ENCODE peak calls at places on chromosome 11, in eight cellular contexts. One of them, this sample, is unnamed.

GRCh38 chr11:64619811-64620285 is 28.8 kb downstream of the SLC22A12 start:
- DNase-seq in mesothelial cell of epicardium: peak; percentile 46
- DNase-seq in uterus: peak; percentile 86
- DNase-seq in dorsolateral prefrontal cortex: peak; percentile 42
- DNase-seq in HFFc6: peak; percentile 35
- DNase-seq in A673: peak; percentile 63
- DNase-seq in AG10803: peak; percentile 8
- DNase-seq in cardiac muscle cell: peak; percentile 57
- DNase-seq in this sample: no peak

GRCh38 chr11:94557992-94558391 is 9.2 kb upstream of the PIWIL4 start:
- DNase-seq in mesothelial cell of epicardium: no peak
- DNase-seq in uterus: no peak
- DNase-seq in dorsolateral prefrontal cortex: no peak
- DNase-seq in HFFc6: peak; percentile 13
- DNase-seq in A673: no peak
- DNase-seq in AG10803: peak; percentile 72
- DNase-seq in cardiac muscle cell: no peak
- DNase-seq in this sample: no peak

GRCh38 chr11:128501576-128502549 is 85.5 kb downstream of the ETS1 start:
- DNase-seq in mesothelial cell of epicardium: no peak
- DNase-seq in uterus: no peak
- DNase-seq in dorsolateral prefrontal cortex: peak; percentile 51
- DNase-seq in HFFc6: peak; percentile 80
- DNase-seq in A673: no peak
- DNase-seq in AG10803: peak; percentile 87
- DNase-seq in cardiac muscle cell: no peak
- DNase-seq in this sample: no peak

GRCh38 chr11:100550298-100550697 is 136.8 kb upstream of the ARHGAP42 start:
- DNase-seq in mesothelial cell of epicardium: no peak
- DNase-seq in uterus: no peak
- DNase-seq in dorsolateral prefrontal cortex: no peak
- DNase-seq in HFFc6: no peak
- DNase-seq in A673: no peak
- DNase-seq in AG10803: no peak
- DNase-seq in cardiac muscle cell: no peak
- DNase-seq in this sample: no peak

GRCh38 chr11:129644326-129644725 is 171.3 kb upstream of the TMEM45B start:
- DNase-seq in mesothelial cell of epicardium: no peak
- DNase-seq in uterus: no peak
- DNase-seq in dorsolateral prefrontal cortex: no peak
- DNase-seq in HFFc6: no peak
- DNase-seq in A673: no peak
- DNase-seq in AG10803: no peak
- DNase-seq in cardiac muscle cell: peak; percentile 1
- DNase-seq in this sample: no peak

GRCh38 chr11:12281571-12282478 is 95.5 kb upstream of the PARVA start:
- DNase-seq in mesothelial cell of epicardium: peak; percentile 89
- DNase-seq in uterus: peak; percentile 86
- DNase-seq in dorsolateral prefrontal cortex: peak; percentile 95
- DNase-seq in HFFc6: peak; percentile 77
- DNase-seq in A673: peak; percentile 80
- DNase-seq in AG10803: peak; percentile 77
- DNase-seq in cardiac muscle cell: peak; percentile 84
- DNase-seq in this sample: peak; percentile 88

GRCh38 chr11:34180045-34180813 is 74.8 kb downstream of the NAT10 start:
- DNase-seq in mesothelial cell of epicardium: no peak
- DNase-seq in uterus: no peak
- DNase-seq in dorsolateral prefrontal cortex: no peak
- DNase-seq in HFFc6: no peak
- DNase-seq in A673: no peak
- DNase-seq in AG10803: no peak
- DNase-seq in cardiac muscle cell: no peak
- DNase-seq in this sample: no peak

GRCh38 chr11:117520201-117520600 is 192.5 kb downstream of the CEP164 start:
- DNase-seq in mesothelial cell of epicardium: no peak
- DNase-seq in uterus: no peak
- DNase-seq in dorsolateral prefrontal cortex: no peak
- DNase-seq in HFFc6: peak; percentile 13
- DNase-seq in A673: no peak
- DNase-seq in AG10803: peak; percentile 6
- DNase-seq in cardiac muscle cell: no peak
- DNase-seq in this sample: no peak

GRCh38 chr11:14244926-14245325 is 114.1 kb downstream of the RRAS2 start:
- DNase-seq in mesothelial cell of epicardium: no peak
- DNase-seq in uterus: no peak
- DNase-seq in dorsolateral prefrontal cortex: no peak
- DNase-seq in HFFc6: no peak
- DNase-seq in A673: no peak
- DNase-seq in AG10803: no peak
- DNase-seq in cardiac muscle cell: no peak
- DNase-seq in this sample: no peak

GRCh38 chr11:61567286-61568061 is 13.4 kb downstream of the SYT7 start:
- DNase-seq in mesothelial cell of epicardium: peak; percentile 97
- DNase-seq in uterus: peak; percentile 81
- DNase-seq in dorsolateral prefrontal cortex: peak; percentile 65
- DNase-seq in HFFc6: peak; percentile 43
- DNase-seq in A673: peak; percentile 91
- DNase-seq in AG10803: peak; percentile 49
- DNase-seq in cardiac muscle cell: peak; percentile 94
- DNase-seq in this sample: peak; percentile 88

GRCh38 chr11:134482128-134482527 is 70.1 kb upstream of the B3GAT1 start:
- DNase-seq in mesothelial cell of epicardium: no peak
- DNase-seq in uterus: no peak
- DNase-seq in dorsolateral prefrontal cortex: no peak
- DNase-seq in HFFc6: no peak
- DNase-seq in A673: no peak
- DNase-seq in AG10803: no peak
- DNase-seq in cardiac muscle cell: no peak
- DNase-seq in this sample: no peak

GRCh38 chr11:111631666-111632039 is 29.4 kb downstream of the SIK2 start:
- DNase-seq in mesothelial cell of epicardium: no peak
- DNase-seq in uterus: no peak
- DNase-seq in dorsolateral prefrontal cortex: no peak
- DNase-seq in HFFc6: peak; percentile 86
- DNase-seq in A673: peak; percentile 87
- DNase-seq in AG10803: peak; percentile 90
- DNase-seq in cardiac muscle cell: no peak
- DNase-seq in this sample: no peak

GRCh38 chr11:48116843-48117242 is 99.8 kb upstream of the OR4B1 start:
- DNase-seq in mesothelial cell of epicardium: no peak
- DNase-seq in uterus: no peak
- DNase-seq in dorsolateral prefrontal cortex: no peak
- DNase-seq in HFFc6: no peak
- DNase-seq in A673: peak; percentile 50
- DNase-seq in AG10803: no peak
- DNase-seq in cardiac muscle cell: no peak
- DNase-seq in this sample: no peak

GRCh38 chr11:104219081-104219480 is 55.1 kb upstream of the PDGFD start:
- DNase-seq in mesothelial cell of epicardium: no peak
- DNase-seq in uterus: no peak
- DNase-seq in dorsolateral prefrontal cortex: no peak
- DNase-seq in HFFc6: no peak
- DNase-seq in A673: no peak
- DNase-seq in AG10803: peak; percentile 2
- DNase-seq in cardiac muscle cell: no peak
- DNase-seq in this sample: no peak

DNA sequence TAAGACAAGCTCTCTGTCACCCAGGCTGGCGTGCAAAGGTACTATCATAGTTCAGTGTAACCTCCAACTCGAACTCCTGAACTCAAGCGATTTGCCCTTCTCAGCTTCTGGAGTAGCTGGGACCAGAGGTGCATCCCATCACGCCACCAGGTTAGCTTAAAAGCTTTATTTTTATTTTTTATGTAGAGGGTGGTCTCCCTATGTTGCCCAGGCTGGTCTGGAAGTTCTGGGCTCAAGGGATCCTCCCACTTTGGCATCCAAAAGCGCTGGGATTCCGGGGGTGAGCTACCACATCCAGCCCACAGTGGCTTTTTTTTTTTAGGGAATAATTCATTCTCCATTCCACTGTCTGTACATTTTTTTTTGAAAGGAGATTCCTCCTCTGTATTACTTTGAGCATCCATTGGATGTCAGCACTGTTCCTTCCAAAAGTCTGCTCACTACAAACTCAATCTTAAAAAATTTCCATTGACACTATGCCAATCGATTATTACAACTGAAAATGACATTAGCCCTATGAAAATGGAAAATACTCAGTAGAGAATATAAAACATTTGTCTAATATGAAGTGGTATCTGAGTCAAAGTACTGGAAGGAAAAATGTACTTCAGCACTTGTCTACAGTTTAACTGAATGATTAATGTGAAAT is 1.3 kb upstream of the LPXN start:
- DNase-seq in mesothelial cell of epicardium: no peak
- DNase-seq in uterus: no peak
- DNase-seq in dorsolateral prefrontal cortex: no peak
- DNase-seq in HFFc6: peak; percentile 38
- DNase-seq in A673: peak; percentile 43
- DNase-seq in AG10803: peak; percentile 64
- DNase-seq in cardiac muscle cell: no peak
- DNase-seq in this sample: no peak
- TF ChIP-seq CTCF in mesothelial cell of epicardium: no peak
- TF ChIP-seq CTCF in uterus: peak; percentile 33
- TF ChIP-seq CTCF in dorsolateral prefrontal cortex: peak; percentile 44
- TF ChIP-seq CTCF in HFFc6: peak; percentile 73
- TF ChIP-seq CTCF in A673: peak; percentile 52
- TF ChIP-seq CTCF in AG10803: peak; percentile 63
- TF ChIP-seq CTCF in cardiac muscle cell: peak; percentile 52
- TF ChIP-seq CTCF in this sample: no peak

GRCh38 chr11:132187814-132188213 is 817.4 kb downstream of the NTM start:
- DNase-seq in mesothelial cell of epicardium: no peak
- DNase-seq in uterus: no peak
- DNase-seq in dorsolateral prefrontal cortex: no peak
- DNase-seq in HFFc6: peak; percentile 2
- DNase-seq in A673: no peak
- DNase-seq in AG10803: peak; percentile 54
- DNase-seq in cardiac muscle cell: no peak
- DNase-seq in this sample: no peak

GRCh38 chr11:132184079-132184478 is 813.7 kb downstream of the NTM start:
- DNase-seq in mesothelial cell of epicardium: no peak
- DNase-seq in uterus: no peak
- DNase-seq in dorsolateral prefrontal cortex: no peak
- DNase-seq in HFFc6: no peak
- DNase-seq in A673: no peak
- DNase-seq in AG10803: no peak
- DNase-seq in cardiac muscle cell: no peak
- DNase-seq in this sample: no peak

GRCh38 chr11:132187391-132187790 is 817.0 kb downstream of the NTM start:
- DNase-seq in mesothelial cell of epicardium: no peak
- DNase-seq in uterus: no peak
- DNase-seq in dorsolateral prefrontal cortex: no peak
- DNase-seq in HFFc6: no peak
- DNase-seq in A673: no peak
- DNase-seq in AG10803: no peak
- DNase-seq in cardiac muscle cell: no peak
- DNase-seq in this sample: no peak

GRCh38 chr11:132186193-132186592 is 815.8 kb downstream of the NTM start:
- DNase-seq in mesothelial cell of epicardium: no peak
- DNase-seq in uterus: no peak
- DNase-seq in dorsolateral prefrontal cortex: no peak
- DNase-seq in HFFc6: no peak
- DNase-seq in A673: no peak
- DNase-seq in AG10803: no peak
- DNase-seq in cardiac muscle cell: no peak
- DNase-seq in this sample: no peak

GRCh38 chr11:132186699-132187098 is 816.3 kb downstream of the NTM start:
- DNase-seq in mesothelial cell of epicardium: peak; percentile 38
- DNase-seq in uterus: no peak
- DNase-seq in dorsolateral prefrontal cortex: no peak
- DNase-seq in HFFc6: no peak
- DNase-seq in A673: no peak
- DNase-seq in AG10803: no peak
- DNase-seq in cardiac muscle cell: peak; percentile 35
- DNase-seq in this sample: no peak
- TF ChIP-seq CTCF in mesothelial cell of epicardium: peak; percentile 34
- TF ChIP-seq CTCF in uterus: no peak
- TF ChIP-seq CTCF in dorsolateral prefrontal cortex: no peak
- TF ChIP-seq CTCF in HFFc6: peak; percentile 68
- TF ChIP-seq CTCF in A673: peak; percentile 59
- TF ChIP-seq CTCF in AG10803: no peak
- TF ChIP-seq CTCF in cardiac muscle cell: peak; percentile 34
- TF ChIP-seq CTCF in this sample: no peak

GRCh38 chr11:123033895-123034294 is 28.0 kb downstream of the HSPA8 start:
- DNase-seq in mesothelial cell of epicardium: no peak
- DNase-seq in uterus: no peak
- DNase-seq in dorsolateral prefrontal cortex: no peak
- DNase-seq in HFFc6: no peak
- DNase-seq in A673: peak; percentile 71
- DNase-seq in AG10803: no peak
- DNase-seq in cardiac muscle cell: no peak
- DNase-seq in this sample: no peak
- TF ChIP-seq CTCF in mesothelial cell of epicardium: no peak
- TF ChIP-seq CTCF in uterus: no peak
- TF ChIP-seq CTCF in dorsolateral prefrontal cortex: no peak
- TF ChIP-seq CTCF in HFFc6: peak; percentile 30
- TF ChIP-seq CTCF in A673: peak; percentile 57
- TF ChIP-seq CTCF in AG10803: peak; percentile 25
- TF ChIP-seq CTCF in cardiac muscle cell: peak; percentile 63
- TF ChIP-seq CTCF in this sample: no peak

GRCh38 chr11:31884080-31884479 is 73.0 kb upstream of the PAX6 start:
- DNase-seq in mesothelial cell of epicardium: no peak
- DNase-seq in uterus: no peak
- DNase-seq in dorsolateral prefrontal cortex: no peak
- DNase-seq in HFFc6: no peak
- DNase-seq in A673: no peak
- DNase-seq in AG10803: no peak
- DNase-seq in cardiac muscle cell: no peak
- DNase-seq in this sample: no peak

GRCh38 chr11:31882951-31883392 is 71.8 kb upstream of the PAX6 start:
- DNase-seq in mesothelial cell of epicardium: peak; percentile 55
- DNase-seq in uterus: no peak
- DNase-seq in dorsolateral prefrontal cortex: no peak
- DNase-seq in HFFc6: no peak
- DNase-seq in A673: peak; percentile 56
- DNase-seq in AG10803: peak; percentile 3
- DNase-seq in cardiac muscle cell: no peak
- DNase-seq in this sample: no peak

GRCh38 chr11:31881825-31882224 is 70.7 kb upstream of the PAX6 start:
- DNase-seq in mesothelial cell of epicardium: no peak
- DNase-seq in uterus: no peak
- DNase-seq in dorsolateral prefrontal cortex: no peak
- DNase-seq in HFFc6: no peak
- DNase-seq in A673: no peak
- DNase-seq in AG10803: no peak
- DNase-seq in cardiac muscle cell: no peak
- DNase-seq in this sample: no peak

GRCh38 chr11:31883435-31883834 is 72.3 kb upstream of the PAX6 start:
- DNase-seq in mesothelial cell of epicardium: no peak
- DNase-seq in uterus: no peak
- DNase-seq in dorsolateral prefrontal cortex: no peak
- DNase-seq in HFFc6: no peak
- DNase-seq in A673: no peak
- DNase-seq in AG10803: no peak
- DNase-seq in cardiac muscle cell: no peak
- DNase-seq in this sample: no peak

DNA sequence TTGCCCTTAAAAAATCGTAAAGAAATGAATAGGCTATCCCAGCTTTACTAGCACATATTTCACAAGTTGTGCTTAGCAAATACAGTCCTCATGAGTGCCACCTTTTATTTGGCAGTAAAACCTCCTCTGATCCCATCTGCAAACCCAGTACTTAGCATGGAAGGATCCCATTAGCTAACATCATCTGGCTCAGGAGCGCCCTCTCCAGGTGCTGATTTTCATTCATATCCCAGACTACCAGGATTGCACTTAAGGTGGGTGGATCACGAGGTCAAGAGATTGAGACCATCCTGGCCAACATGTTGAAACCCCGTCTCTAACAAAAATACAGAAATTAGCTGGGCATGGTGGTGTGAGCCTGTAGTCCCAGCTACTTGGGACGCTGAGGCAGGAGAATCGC is 76.1 kb upstream of the PAX6 start:
- DNase-seq in mesothelial cell of epicardium: no peak
- DNase-seq in uterus: no peak
- DNase-seq in dorsolateral prefrontal cortex: no peak
- DNase-seq in HFFc6: no peak
- DNase-seq in A673: peak; percentile 72
- DNase-seq in AG10803: no peak
- DNase-seq in cardiac muscle cell: no peak
- DNase-seq in this sample: no peak
- TF ChIP-seq CTCF in mesothelial cell of epicardium: no peak
- TF ChIP-seq CTCF in uterus: no peak
- TF ChIP-seq CTCF in dorsolateral prefrontal cortex: no peak
- TF ChIP-seq CTCF in HFFc6: peak; percentile 42
- TF ChIP-seq CTCF in A673: peak; percentile 93
- TF ChIP-seq CTCF in AG10803: no peak
- TF ChIP-seq CTCF in cardiac muscle cell: peak; percentile 4
- TF ChIP-seq CTCF in this sample: no peak

This sample was measured in breast epithelium.